ENCODE peak calls at places on chromosomes 3 and 15, in six cellular contexts. One of them, this sample, is unnamed.

GRCh38 chr3:170809021-170809974 is 60.7 kb downstream of the RPL22L1 start:
- DNase-seq in ureter: peak
- DNase-seq in lower leg skin: no peak
- DNase-seq in HCEC 1CT: peak
- DNase-seq in cardiac fibroblast: peak
- DNase-seq in activated naive CD8-positive, alpha-beta T cell treated with anti-CD3 and anti-CD28 coated beads, Interleukin-2, amount 50 U/mL, for 24 hours: no peak
- DNase-seq in this sample: peak

GRCh38 chr3:64639022-64639421 is 48.8 kb downstream of the ADAMTS9 start:
- DNase-seq in ureter: no peak
- DNase-seq in lower leg skin: no peak
- DNase-seq in HCEC 1CT: no peak
- DNase-seq in cardiac fibroblast: no peak
- DNase-seq in activated naive CD8-positive, alpha-beta T cell treated with anti-CD3 and anti-CD28 coated beads, Interleukin-2, amount 50 U/mL, for 24 hours: no peak
- DNase-seq in this sample: no peak

GRCh38 chr3:61894988-61895935 is 333.9 kb downstream of the PTPRG start:
- DNase-seq in ureter: peak
- DNase-seq in lower leg skin: peak
- DNase-seq in HCEC 1CT: peak
- DNase-seq in cardiac fibroblast: peak
- DNase-seq in activated naive CD8-positive, alpha-beta T cell treated with anti-CD3 and anti-CD28 coated beads, Interleukin-2, amount 50 U/mL, for 24 hours: peak
- DNase-seq in this sample: peak

GRCh38 chr3:106428565-106428994 is 559.8 kb upstream of the CBLB start:
- DNase-seq in ureter: no peak
- DNase-seq in lower leg skin: peak
- DNase-seq in HCEC 1CT: peak
- DNase-seq in cardiac fibroblast: peak
- DNase-seq in activated naive CD8-positive, alpha-beta T cell treated with anti-CD3 and anti-CD28 coated beads, Interleukin-2, amount 50 U/mL, for 24 hours: peak
- DNase-seq in this sample: no peak

GRCh38 chr3:79568938-79569337 is 198.9 kb downstream of the ROBO1 start:
- DNase-seq in ureter: no peak
- DNase-seq in lower leg skin: no peak
- DNase-seq in HCEC 1CT: no peak
- DNase-seq in cardiac fibroblast: no peak
- DNase-seq in activated naive CD8-positive, alpha-beta T cell treated with anti-CD3 and anti-CD28 coated beads, Interleukin-2, amount 50 U/mL, for 24 hours: no peak
- DNase-seq in this sample: no peak

GRCh38 chr15:70752142-70752754 is 11.1 kb downstream of the UACA start:
- DNase-seq in ureter: no peak
- DNase-seq in lower leg skin: peak
- DNase-seq in HCEC 1CT: no peak
- DNase-seq in cardiac fibroblast: peak
- DNase-seq in activated naive CD8-positive, alpha-beta T cell treated with anti-CD3 and anti-CD28 coated beads, Interleukin-2, amount 50 U/mL, for 24 hours: no peak
- DNase-seq in this sample: no peak

GRCh38 chr15:92149029-92149428 is 244.7 kb upstream of the ST8SIA2 start:
- DNase-seq in ureter: no peak
- DNase-seq in lower leg skin: no peak
- DNase-seq in HCEC 1CT: no peak
- DNase-seq in cardiac fibroblast: no peak
- DNase-seq in activated naive CD8-positive, alpha-beta T cell treated with anti-CD3 and anti-CD28 coated beads, Interleukin-2, amount 50 U/mL, for 24 hours: no peak
- DNase-seq in this sample: no peak

GRCh38 chr3:190621971-190622370 is 108.1 kb downstream of the IL1RAP start:
- DNase-seq in ureter: no peak
- DNase-seq in lower leg skin: no peak
- DNase-seq in HCEC 1CT: no peak
- DNase-seq in cardiac fibroblast: peak
- DNase-seq in activated naive CD8-positive, alpha-beta T cell treated with anti-CD3 and anti-CD28 coated beads, Interleukin-2, amount 50 U/mL, for 24 hours: no peak
- DNase-seq in this sample: no peak

GRCh38 chr15:73075151-73075859 is 23.0 kb downstream of the NEO1 start:
- DNase-seq in ureter: no peak
- DNase-seq in lower leg skin: peak
- DNase-seq in HCEC 1CT: peak
- DNase-seq in cardiac fibroblast: no peak
- DNase-seq in activated naive CD8-positive, alpha-beta T cell treated with anti-CD3 and anti-CD28 coated beads, Interleukin-2, amount 50 U/mL, for 24 hours: no peak
- DNase-seq in this sample: no peak

GRCh38 chr15:75198560-75199346 is 2.9 kb upstream of the C15orf39 start:
- DNase-seq in ureter: no peak
- DNase-seq in lower leg skin: no peak
- DNase-seq in HCEC 1CT: peak
- DNase-seq in cardiac fibroblast: peak
- DNase-seq in activated naive CD8-positive, alpha-beta T cell treated with anti-CD3 and anti-CD28 coated beads, Interleukin-2, amount 50 U/mL, for 24 hours: peak
- DNase-seq in this sample: no peak

GRCh38 chr3:156472150-156472549 is 82.8 kb downstream of the SSR3 start:
- DNase-seq in ureter: no peak
- DNase-seq in lower leg skin: no peak
- DNase-seq in HCEC 1CT: no peak
- DNase-seq in cardiac fibroblast: no peak
- DNase-seq in activated naive CD8-positive, alpha-beta T cell treated with anti-CD3 and anti-CD28 coated beads, Interleukin-2, amount 50 U/mL, for 24 hours: no peak
- DNase-seq in this sample: no peak

GRCh38 chr3:141553055-141553454 is 66.2 kb downstream of the RASA2 start:
- DNase-seq in ureter: no peak
- DNase-seq in lower leg skin: no peak
- DNase-seq in HCEC 1CT: no peak
- DNase-seq in cardiac fibroblast: peak
- DNase-seq in activated naive CD8-positive, alpha-beta T cell treated with anti-CD3 and anti-CD28 coated beads, Interleukin-2, amount 50 U/mL, for 24 hours: no peak
- DNase-seq in this sample: no peak

GRCh38 chr3:139448104-139448503 is 28.2 kb downstream of the RBP2 start:
- DNase-seq in ureter: no peak
- DNase-seq in lower leg skin: no peak
- DNase-seq in HCEC 1CT: no peak
- DNase-seq in cardiac fibroblast: no peak
- DNase-seq in activated naive CD8-positive, alpha-beta T cell treated with anti-CD3 and anti-CD28 coated beads, Interleukin-2, amount 50 U/mL, for 24 hours: no peak
- DNase-seq in this sample: no peak

GRCh38 chr15:89863918-89864317 is 29.9 kb downstream of the AP3S2 start:
- DNase-seq in ureter: no peak
- DNase-seq in lower leg skin: no peak
- DNase-seq in HCEC 1CT: no peak
- DNase-seq in cardiac fibroblast: peak
- DNase-seq in activated naive CD8-positive, alpha-beta T cell treated with anti-CD3 and anti-CD28 coated beads, Interleukin-2, amount 50 U/mL, for 24 hours: no peak
- DNase-seq in this sample: no peak

GRCh38 chr15:25693321-25694237 is 169.5 kb downstream of the ATP10A start:
- DNase-seq in ureter: no peak
- DNase-seq in lower leg skin: no peak
- DNase-seq in HCEC 1CT: no peak
- DNase-seq in cardiac fibroblast: peak
- DNase-seq in activated naive CD8-positive, alpha-beta T cell treated with anti-CD3 and anti-CD28 coated beads, Interleukin-2, amount 50 U/mL, for 24 hours: peak
- DNase-seq in this sample: peak

GRCh38 chr15:62469874-62470688 is 305.0 kb upstream of the C2CD4B start:
- DNase-seq in ureter: no peak
- DNase-seq in lower leg skin: peak
- DNase-seq in HCEC 1CT: peak
- DNase-seq in cardiac fibroblast: peak
- DNase-seq in activated naive CD8-positive, alpha-beta T cell treated with anti-CD3 and anti-CD28 coated beads, Interleukin-2, amount 50 U/mL, for 24 hours: no peak
- DNase-seq in this sample: no peak

GRCh38 chr3:47377186-47377585 is 3.6 kb upstream of the PTPN23 start:
- DNase-seq in ureter: no peak
- DNase-seq in lower leg skin: no peak
- DNase-seq in HCEC 1CT: no peak
- DNase-seq in cardiac fibroblast: no peak
- DNase-seq in activated naive CD8-positive, alpha-beta T cell treated with anti-CD3 and anti-CD28 coated beads, Interleukin-2, amount 50 U/mL, for 24 hours: no peak
- DNase-seq in this sample: no peak

GRCh38 chr3:188834349-188834748 is 337.4 kb upstream of the TPRG1 start:
- DNase-seq in ureter: no peak
- DNase-seq in lower leg skin: no peak
- DNase-seq in HCEC 1CT: no peak
- DNase-seq in cardiac fibroblast: no peak
- DNase-seq in activated naive CD8-positive, alpha-beta T cell treated with anti-CD3 and anti-CD28 coated beads, Interleukin-2, amount 50 U/mL, for 24 hours: peak
- DNase-seq in this sample: no peak

GRCh38 chr15:81229596-81229995 is 32.9 kb downstream of the IL16 start:
- DNase-seq in ureter: no peak
- DNase-seq in lower leg skin: peak
- DNase-seq in HCEC 1CT: no peak
- DNase-seq in cardiac fibroblast: peak
- DNase-seq in activated naive CD8-positive, alpha-beta T cell treated with anti-CD3 and anti-CD28 coated beads, Interleukin-2, amount 50 U/mL, for 24 hours: no peak
- DNase-seq in this sample: no peak

GRCh38 chr15:75197062-75197630 is 4.5 kb upstream of the C15orf39 start:
- DNase-seq in ureter: no peak
- DNase-seq in lower leg skin: no peak
- DNase-seq in HCEC 1CT: no peak
- DNase-seq in cardiac fibroblast: no peak
- DNase-seq in activated naive CD8-positive, alpha-beta T cell treated with anti-CD3 and anti-CD28 coated beads, Interleukin-2, amount 50 U/mL, for 24 hours: no peak
- DNase-seq in this sample: no peak